ENCODE peak calls at places on chromosomes 7 and 10, in ten cellular contexts. One of them, this sample, is unnamed. For H3K36me3 and H3K9me3, the result is how much of the 10 kb centered on the place peaks cover.

GRCh38 chr7:130947792-130948580 is 214.0 kb upstream of the KLF14 start:
- DNase-seq in SJSA1: no peak
- DNase-seq in transverse colon: no peak
- DNase-seq in breast epithelium: no peak
- DNase-seq in GM23248: no peak
- DNase-seq in PC-9: no peak
- DNase-seq in CD8-positive, alpha-beta memory T cell: no peak
- DNase-seq in lung: no peak
- DNase-seq in psoas muscle: no peak
- DNase-seq in SJCRH30: no peak
- DNase-seq in this sample: no peak

GRCh38 chr10:22365233-22365632 is 19.9 kb downstream of the SPAG6 start:
- DNase-seq in SJCRH30: no peak
- DNase-seq in transverse colon: no peak
- DNase-seq in psoas muscle: no peak
- DNase-seq in GM23248: no peak
- DNase-seq in PC-9: no peak
- DNase-seq in SJSA1: no peak
- DNase-seq in CD8-positive, alpha-beta memory T cell: no peak
- DNase-seq in breast epithelium: no peak
- DNase-seq in lung: no peak
- DNase-seq in this sample: no peak

GRCh38 chr10:8811201-8811600 is 756.7 kb downstream of the GATA3 start:
- DNase-seq in SJCRH30: no peak
- DNase-seq in psoas muscle: no peak
- DNase-seq in breast epithelium: no peak
- DNase-seq in CD8-positive, alpha-beta memory T cell: no peak
- DNase-seq in lung: no peak
- DNase-seq in SJSA1: no peak
- DNase-seq in transverse colon: no peak
- DNase-seq in GM23248: no peak
- DNase-seq in PC-9: no peak
- DNase-seq in this sample: no peak

GRCh38 chr7:131010029-131010705 is 276.2 kb upstream of the KLF14 start:
- DNase-seq in PC-9: no peak
- DNase-seq in SJCRH30: no peak
- DNase-seq in transverse colon: no peak
- DNase-seq in breast epithelium: no peak
- DNase-seq in psoas muscle: no peak
- DNase-seq in lung: no peak
- DNase-seq in GM23248: no peak
- DNase-seq in CD8-positive, alpha-beta memory T cell: no peak
- DNase-seq in SJSA1: no peak
- DNase-seq in this sample: no peak

GRCh38 chr10:124703778-124704427 is 40.3 kb downstream of the FAM53B start:
- DNase-seq in SJCRH30: no peak
- DNase-seq in lung: no peak
- DNase-seq in breast epithelium: peak
- DNase-seq in GM23248: no peak
- DNase-seq in SJSA1: no peak
- DNase-seq in transverse colon: no peak
- DNase-seq in psoas muscle: peak
- DNase-seq in PC-9: no peak
- DNase-seq in CD8-positive, alpha-beta memory T cell: no peak
- DNase-seq in this sample: no peak

GRCh38 chr7:12403287-12404181 is at the start of gene VWDE:
- DNase-seq in lung: peak
- DNase-seq in PC-9: peak
- DNase-seq in SJSA1: no peak
- DNase-seq in GM23248: peak
- DNase-seq in CD8-positive, alpha-beta memory T cell: peak
- DNase-seq in breast epithelium: peak
- DNase-seq in transverse colon: peak
- DNase-seq in psoas muscle: no peak
- DNase-seq in SJCRH30: no peak
- DNase-seq in this sample: peak

GRCh38 chr7:7681936-7682329 is 36.5 kb downstream of the RPA3 start:
- DNase-seq in PC-9: no peak
- DNase-seq in SJSA1: no peak
- DNase-seq in breast epithelium: no peak
- DNase-seq in GM23248: no peak
- DNase-seq in SJCRH30: no peak
- DNase-seq in psoas muscle: no peak
- DNase-seq in CD8-positive, alpha-beta memory T cell: no peak
- DNase-seq in transverse colon: no peak
- DNase-seq in lung: no peak
- DNase-seq in this sample: no peak

GRCh38 chr10:110725809-110726641 is 81.9 kb downstream of the RBM20 start:
- DNase-seq in PC-9: no peak
- DNase-seq in SJCRH30: peak
- DNase-seq in psoas muscle: peak
- DNase-seq in lung: no peak
- DNase-seq in SJSA1: no peak
- DNase-seq in transverse colon: no peak
- DNase-seq in breast epithelium: no peak
- DNase-seq in CD8-positive, alpha-beta memory T cell: no peak
- DNase-seq in GM23248: peak
- DNase-seq in this sample: no peak

GRCh38 chr7:142812437-142813215 is 41.9 kb downstream of the PRSS2 start:
- DNase-seq in CD8-positive, alpha-beta memory T cell: no peak
- DNase-seq in lung: no peak
- DNase-seq in psoas muscle: no peak
- DNase-seq in GM23248: peak
- DNase-seq in breast epithelium: no peak
- DNase-seq in SJCRH30: no peak
- DNase-seq in PC-9: peak
- DNase-seq in SJSA1: no peak
- DNase-seq in transverse colon: no peak
- DNase-seq in this sample: no peak

GRCh38 chr10:44293306-44293778 is 91.6 kb downstream of the CXCL12 start:
- DNase-seq in psoas muscle: no peak
- DNase-seq in GM23248: no peak
- DNase-seq in breast epithelium: no peak
- DNase-seq in SJCRH30: no peak
- DNase-seq in lung: no peak
- DNase-seq in CD8-positive, alpha-beta memory T cell: no peak
- DNase-seq in PC-9: no peak
- DNase-seq in transverse colon: no peak
- DNase-seq in SJSA1: no peak
- DNase-seq in this sample: no peak

GRCh38 chr7:25712500-25712899 is 439.5 kb upstream of the NFE2L3 start:
- DNase-seq in psoas muscle: no peak
- DNase-seq in lung: no peak
- DNase-seq in breast epithelium: no peak
- DNase-seq in GM23248: no peak
- DNase-seq in PC-9: no peak
- DNase-seq in SJCRH30: peak
- DNase-seq in CD8-positive, alpha-beta memory T cell: no peak
- DNase-seq in transverse colon: no peak
- DNase-seq in SJSA1: no peak
- DNase-seq in this sample: no peak

GRCh38 chr7:5337047-5337446 is 54.3 kb downstream of the SLC29A4 start:
- DNase-seq in GM23248: no peak
- DNase-seq in lung: no peak
- DNase-seq in CD8-positive, alpha-beta memory T cell: no peak
- DNase-seq in psoas muscle: no peak
- DNase-seq in SJCRH30: no peak
- DNase-seq in PC-9: no peak
- DNase-seq in transverse colon: no peak
- DNase-seq in SJSA1: no peak
- DNase-seq in breast epithelium: no peak
- DNase-seq in this sample: no peak

GRCh38 chr7:5332579-5332978 is 49.8 kb downstream of the SLC29A4 start:
- DNase-seq in SJSA1: no peak
- DNase-seq in lung: no peak
- DNase-seq in psoas muscle: no peak
- DNase-seq in PC-9: no peak
- DNase-seq in breast epithelium: no peak
- DNase-seq in SJCRH30: no peak
- DNase-seq in transverse colon: no peak
- DNase-seq in GM23248: no peak
- DNase-seq in CD8-positive, alpha-beta memory T cell: no peak
- DNase-seq in this sample: peak

GRCh38 chr7:5330288-5330687 is 47.5 kb downstream of the SLC29A4 start:
- DNase-seq in CD8-positive, alpha-beta memory T cell: no peak
- DNase-seq in lung: no peak
- DNase-seq in PC-9: no peak
- DNase-seq in SJCRH30: no peak
- DNase-seq in SJSA1: no peak
- DNase-seq in GM23248: no peak
- DNase-seq in transverse colon: no peak
- DNase-seq in breast epithelium: no peak
- DNase-seq in psoas muscle: no peak
- DNase-seq in this sample: no peak

GRCh38 chr7:5333121-5334050 is 50.6 kb downstream of the SLC29A4 start:
- DNase-seq in breast epithelium: no peak
- DNase-seq in GM23248: no peak
- DNase-seq in transverse colon: peak
- DNase-seq in lung: no peak
- DNase-seq in CD8-positive, alpha-beta memory T cell: no peak
- DNase-seq in psoas muscle: no peak
- DNase-seq in SJSA1: no peak
- DNase-seq in PC-9: no peak
- DNase-seq in SJCRH30: no peak
- DNase-seq in this sample: peak

DNA sequence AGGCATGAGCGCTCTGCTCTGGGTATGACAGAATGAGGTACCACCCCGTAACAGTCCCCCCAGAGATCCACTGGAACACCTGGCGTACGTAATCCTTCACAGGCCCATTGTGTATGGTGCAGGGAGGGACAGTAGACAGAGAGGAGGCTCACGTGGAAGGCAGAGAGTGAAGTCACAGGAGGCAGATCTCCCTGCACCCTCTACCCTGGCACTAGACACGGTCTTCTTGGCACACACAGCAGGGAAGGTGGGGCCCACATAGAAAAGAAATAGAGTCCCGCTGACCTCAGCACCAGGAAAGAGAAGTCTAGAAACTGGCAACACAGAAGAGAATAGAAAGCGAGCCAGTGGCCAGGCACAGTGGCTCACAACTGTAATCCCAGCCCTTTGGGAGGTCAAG is 51.9 kb downstream of the SLC29A4 start:
- DNase-seq in CD8-positive, alpha-beta memory T cell: no peak
- DNase-seq in transverse colon: no peak
- DNase-seq in lung: no peak
- DNase-seq in SJSA1: no peak
- DNase-seq in breast epithelium: no peak
- DNase-seq in psoas muscle: no peak
- DNase-seq in GM23248: no peak
- DNase-seq in SJCRH30: no peak
- DNase-seq in PC-9: no peak
- DNase-seq in this sample: no peak
- H3K36me3 ChIP-seq in CD8-positive, alpha-beta memory T cell: under half
- H3K36me3 ChIP-seq in transverse colon: half or more
- H3K36me3 ChIP-seq in lung: under half
- H3K36me3 ChIP-seq in SJSA1: under half
- H3K36me3 ChIP-seq in breast epithelium: under half
- H3K36me3 ChIP-seq in psoas muscle: under half
- H3K36me3 ChIP-seq in GM23248: under half
- H3K36me3 ChIP-seq in SJCRH30: under half
- H3K36me3 ChIP-seq in PC-9: under half
- H3K36me3 ChIP-seq in this sample: half or more

DNA sequence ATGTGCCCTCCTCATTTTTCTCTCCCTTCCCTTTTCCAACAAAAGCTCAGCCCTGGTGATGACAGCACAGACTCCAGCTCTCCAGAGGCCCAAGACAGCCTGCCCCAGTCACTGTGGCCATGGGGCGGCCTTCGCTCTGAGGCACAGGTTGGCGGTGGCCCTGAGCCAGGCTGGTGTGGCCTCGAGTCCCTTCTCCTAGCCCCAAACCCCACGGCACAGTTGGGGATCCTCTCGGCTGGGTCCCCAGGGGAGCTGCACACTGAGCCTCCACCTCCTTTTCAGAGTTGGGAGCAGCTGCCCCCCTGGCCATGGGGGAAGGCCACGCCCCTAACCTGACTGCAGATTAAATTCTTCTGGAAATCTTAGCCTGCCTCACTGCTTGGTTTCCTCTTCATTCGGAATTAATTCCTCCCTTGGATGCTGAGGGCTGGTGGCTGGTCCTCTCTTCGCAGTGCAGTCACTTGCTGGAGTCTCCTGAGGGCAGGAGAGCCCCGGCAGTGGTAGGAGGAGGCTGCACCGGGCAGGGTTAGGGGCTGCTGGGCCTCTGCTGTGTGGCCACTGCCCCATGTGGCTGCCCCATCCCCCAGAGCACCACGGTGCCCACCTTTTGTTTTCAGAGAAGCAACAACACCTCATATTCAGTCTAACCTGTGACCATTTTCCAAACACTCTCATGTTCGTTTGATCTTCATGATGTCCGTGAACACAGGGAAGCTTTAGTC is 426.6 kb downstream of the DNAJB6 start:
- DNase-seq in psoas muscle: no peak
- DNase-seq in PC-9: no peak
- DNase-seq in SJCRH30: no peak
- DNase-seq in lung: no peak
- DNase-seq in breast epithelium: no peak
- DNase-seq in SJSA1: no peak
- DNase-seq in GM23248: no peak
- DNase-seq in transverse colon: no peak
- DNase-seq in CD8-positive, alpha-beta memory T cell: no peak
- DNase-seq in this sample: no peak
- H3K9me3 ChIP-seq in psoas muscle: under half
- H3K9me3 ChIP-seq in PC-9: under half
- H3K9me3 ChIP-seq in SJCRH30: under half
- H3K9me3 ChIP-seq in lung: under half
- H3K9me3 ChIP-seq in breast epithelium: under half
- H3K9me3 ChIP-seq in SJSA1: under half
- H3K9me3 ChIP-seq in GM23248: under half
- H3K9me3 ChIP-seq in transverse colon: under half
- H3K9me3 ChIP-seq in CD8-positive, alpha-beta memory T cell: under half
- H3K9me3 ChIP-seq in this sample: under half

DNA sequence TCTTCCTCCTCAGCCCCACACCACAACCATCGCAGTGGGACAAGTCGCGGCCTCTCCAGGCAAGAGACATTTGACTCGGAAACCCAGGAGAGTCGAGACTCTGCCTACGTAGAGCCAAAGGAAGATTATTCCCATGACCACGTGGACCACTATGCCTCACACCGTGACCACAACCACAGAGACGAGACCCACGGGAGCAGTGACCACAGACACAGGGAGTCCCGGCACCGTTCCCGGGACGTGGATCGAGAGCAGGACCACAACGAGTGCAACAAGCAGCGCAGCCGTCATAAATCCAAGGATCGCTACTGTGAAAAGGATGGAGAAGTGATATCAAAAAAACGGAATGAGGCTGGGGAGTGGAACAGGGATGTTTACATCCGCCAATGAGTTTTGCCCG is 112.1 kb downstream of the NSUN6 start:
- DNase-seq in breast epithelium: no peak
- DNase-seq in lung: no peak
- DNase-seq in SJCRH30: no peak
- DNase-seq in PC-9: no peak
- DNase-seq in SJSA1: no peak
- DNase-seq in transverse colon: no peak
- DNase-seq in GM23248: no peak
- DNase-seq in psoas muscle: no peak
- DNase-seq in CD8-positive, alpha-beta memory T cell: no peak
- DNase-seq in this sample: no peak
- H3K27ac ChIP-seq in breast epithelium: no peak
- H3K27ac ChIP-seq in lung: no peak
- H3K27ac ChIP-seq in SJCRH30: no peak
- H3K27ac ChIP-seq in PC-9: no peak
- H3K27ac ChIP-seq in SJSA1: no peak
- H3K27ac ChIP-seq in transverse colon: no peak
- H3K27ac ChIP-seq in GM23248: no peak
- H3K27ac ChIP-seq in psoas muscle: no peak
- H3K27ac ChIP-seq in CD8-positive, alpha-beta memory T cell: no peak
- H3K27ac ChIP-seq in this sample: no peak

GRCh38 chr10:100490531-100490930 is 27.7 kb downstream of the WNT8B start:
- DNase-seq in CD8-positive, alpha-beta memory T cell: no peak
- DNase-seq in PC-9: no peak
- DNase-seq in SJCRH30: no peak
- DNase-seq in SJSA1: no peak
- DNase-seq in breast epithelium: no peak
- DNase-seq in psoas muscle: no peak
- DNase-seq in lung: no peak
- DNase-seq in transverse colon: no peak
- DNase-seq in GM23248: no peak
- DNase-seq in this sample: no peak
- H3K36me3 ChIP-seq in CD8-positive, alpha-beta memory T cell: under half
- H3K36me3 ChIP-seq in PC-9: under half
- H3K36me3 ChIP-seq in SJCRH30: under half
- H3K36me3 ChIP-seq in SJSA1: under half
- H3K36me3 ChIP-seq in breast epithelium: under half
- H3K36me3 ChIP-seq in psoas muscle: under half
- H3K36me3 ChIP-seq in lung: under half
- H3K36me3 ChIP-seq in transverse colon: under half
- H3K36me3 ChIP-seq in GM23248: under half
- H3K36me3 ChIP-seq in this sample: under half

This sample was measured in RWPE2.